ENCODE peak calls at places on chromosomes 5 and 9, in five cellular contexts. One of them, this sample, is unnamed. For H3K9me3, the result is how much of the 10 kb centered on the place peaks cover.

GRCh38 chr9:100083448-100084144 is 15.2 kb downstream of the ERP44 start:
- DNase-seq in PC-3: no peak
- DNase-seq in MM.1S: peak
- DNase-seq in hepatocyte: no peak
- DNase-seq in SK-N-SH: no peak
- DNase-seq in this sample: no peak

GRCh38 chr5:132003170-132003744 is 8.2 kb downstream of the ACSL6 start:
- DNase-seq in hepatocyte: no peak
- DNase-seq in MM.1S: no peak
- DNase-seq in SK-N-SH: peak
- DNase-seq in PC-3: no peak
- DNase-seq in this sample: peak

GRCh38 chr5:80186634-80187033 is 69.2 kb downstream of the SERINC5 start:
- DNase-seq in PC-3: peak
- DNase-seq in MM.1S: no peak
- DNase-seq in hepatocyte: no peak
- DNase-seq in SK-N-SH: no peak
- DNase-seq in this sample: no peak

GRCh38 chr5:160667160-160667559 is 184.9 kb downstream of the ATP10B start:
- DNase-seq in hepatocyte: no peak
- DNase-seq in SK-N-SH: no peak
- DNase-seq in MM.1S: no peak
- DNase-seq in PC-3: no peak
- DNase-seq in this sample: no peak

GRCh38 chr5:72245517-72246238 is 74.4 kb downstream of the MRPS27 start:
- DNase-seq in PC-3: no peak
- DNase-seq in SK-N-SH: no peak
- DNase-seq in MM.1S: no peak
- DNase-seq in hepatocyte: no peak
- DNase-seq in this sample: peak

GRCh38 chr5:68533571-68534051 is 318.1 kb downstream of the PIK3R1 start:
- DNase-seq in hepatocyte: no peak
- DNase-seq in MM.1S: no peak
- DNase-seq in SK-N-SH: peak
- DNase-seq in PC-3: no peak
- DNase-seq in this sample: no peak

GRCh38 chr5:56172225-56172624 is 60.9 kb downstream of the ANKRD55 start:
- DNase-seq in MM.1S: no peak
- DNase-seq in SK-N-SH: no peak
- DNase-seq in PC-3: peak
- DNase-seq in hepatocyte: no peak
- DNase-seq in this sample: no peak

GRCh38 chr5:14848385-14848784 is 23.2 kb downstream of the ANKH start:
- DNase-seq in PC-3: no peak
- DNase-seq in MM.1S: no peak
- DNase-seq in SK-N-SH: no peak
- DNase-seq in hepatocyte: no peak
- DNase-seq in this sample: no peak

GRCh38 chr5:142894749-142895148 is 124.6 kb downstream of the ARHGAP26 start:
- DNase-seq in MM.1S: no peak
- DNase-seq in hepatocyte: no peak
- DNase-seq in SK-N-SH: no peak
- DNase-seq in PC-3: peak
- DNase-seq in this sample: no peak

GRCh38 chr5:16508730-16509531 is 43.3 kb upstream of the ZNF622 start:
- DNase-seq in SK-N-SH: no peak
- DNase-seq in MM.1S: no peak
- DNase-seq in hepatocyte: peak
- DNase-seq in PC-3: peak
- DNase-seq in this sample: peak

DNA sequence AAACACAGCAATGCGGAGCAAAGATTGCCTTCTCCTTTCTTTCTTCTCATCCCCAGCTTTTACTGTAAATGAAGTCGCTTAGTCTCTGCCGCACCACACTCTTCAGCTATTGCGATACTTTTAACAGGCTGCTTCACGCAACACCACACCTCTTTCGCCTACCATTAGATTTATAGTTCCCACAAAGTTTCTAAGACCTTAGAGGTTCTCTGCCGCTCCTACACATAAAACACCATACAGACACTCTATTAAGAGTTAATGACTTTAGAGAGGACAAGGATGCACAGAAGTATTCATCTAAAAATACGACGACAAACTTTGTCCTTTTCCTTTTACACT is 642 bp downstream of the PGGT1B start:
- DNase-seq in PC-3: peak
- DNase-seq in MM.1S: no peak
- DNase-seq in SK-N-SH: no peak
- DNase-seq in hepatocyte: peak
- DNase-seq in this sample: peak
- TF ChIP-seq EZH2phosphoT487 in PC-3: no peak
- TF ChIP-seq EZH2phosphoT487 in MM.1S: no peak
- TF ChIP-seq EZH2phosphoT487 in SK-N-SH: no peak
- TF ChIP-seq EZH2phosphoT487 in hepatocyte: no peak
- TF ChIP-seq EZH2phosphoT487 in this sample: no peak

GRCh38 chr9:25850803-25851202 is 172.6 kb upstream of the TUSC1 start:
- DNase-seq in SK-N-SH: no peak
- DNase-seq in hepatocyte: no peak
- DNase-seq in PC-3: no peak
- DNase-seq in MM.1S: no peak
- DNase-seq in this sample: no peak

DNA sequence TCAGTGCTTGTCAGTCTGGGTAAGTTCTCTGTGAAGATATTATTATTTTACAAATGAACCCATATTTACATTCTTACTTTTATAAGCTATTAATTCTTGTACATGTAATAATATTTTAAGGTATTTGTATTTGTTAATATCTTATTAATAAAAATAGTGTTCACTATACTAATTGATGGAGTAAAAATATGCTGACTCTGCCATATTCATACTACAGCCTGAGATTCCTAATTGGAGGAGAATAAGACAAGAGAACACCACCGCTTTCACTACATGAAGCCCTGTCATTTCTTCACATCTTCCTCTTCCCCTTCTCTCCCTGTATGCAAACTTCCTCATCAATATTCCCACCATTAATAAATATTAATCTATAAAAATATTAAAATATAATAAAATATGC is 167.6 kb upstream of the TUSC1 start:
- DNase-seq in MM.1S: no peak
- DNase-seq in hepatocyte: no peak
- DNase-seq in PC-3: no peak
- DNase-seq in SK-N-SH: no peak
- DNase-seq in this sample: no peak
- H3K9me3 ChIP-seq in MM.1S: under half
- H3K9me3 ChIP-seq in hepatocyte: under half
- H3K9me3 ChIP-seq in PC-3: under half
- H3K9me3 ChIP-seq in SK-N-SH: under half
- H3K9me3 ChIP-seq in this sample: under half

DNA sequence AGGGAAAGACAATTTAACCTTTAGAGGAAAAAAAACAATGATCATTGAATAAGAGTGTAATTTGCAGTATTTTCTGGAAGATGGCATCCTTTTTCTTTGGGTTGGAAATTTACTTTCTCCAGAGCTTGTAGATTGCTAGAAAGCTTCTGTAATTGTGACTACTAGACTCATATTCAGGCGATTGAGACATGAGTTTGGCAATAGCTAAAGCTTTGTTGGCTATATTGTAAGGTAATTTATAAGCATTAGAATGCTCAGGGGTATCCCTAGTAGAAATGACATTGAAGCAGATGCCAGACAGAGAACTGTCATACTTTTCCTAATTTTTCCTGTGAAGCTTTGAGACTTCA is 115.3 kb downstream of the UNC13B start:
- DNase-seq in PC-3: no peak
- DNase-seq in hepatocyte: no peak
- DNase-seq in MM.1S: no peak
- DNase-seq in SK-N-SH: no peak
- DNase-seq in this sample: no peak
- TF ChIP-seq EZH2phosphoT487 in PC-3: no peak
- TF ChIP-seq EZH2phosphoT487 in hepatocyte: no peak
- TF ChIP-seq EZH2phosphoT487 in MM.1S: no peak
- TF ChIP-seq EZH2phosphoT487 in SK-N-SH: no peak
- TF ChIP-seq EZH2phosphoT487 in this sample: no peak

GRCh38 chr5:1041225-1042186 is 32.9 kb downstream of the NKD2 start:
- DNase-seq in SK-N-SH: no peak
- DNase-seq in hepatocyte: no peak
- DNase-seq in MM.1S: no peak
- DNase-seq in PC-3: peak
- DNase-seq in this sample: no peak
- H3K9me3 ChIP-seq in SK-N-SH: under half
- H3K9me3 ChIP-seq in hepatocyte: under half
- H3K9me3 ChIP-seq in MM.1S: under half
- H3K9me3 ChIP-seq in PC-3: under half
- H3K9me3 ChIP-seq in this sample: under half

DNA sequence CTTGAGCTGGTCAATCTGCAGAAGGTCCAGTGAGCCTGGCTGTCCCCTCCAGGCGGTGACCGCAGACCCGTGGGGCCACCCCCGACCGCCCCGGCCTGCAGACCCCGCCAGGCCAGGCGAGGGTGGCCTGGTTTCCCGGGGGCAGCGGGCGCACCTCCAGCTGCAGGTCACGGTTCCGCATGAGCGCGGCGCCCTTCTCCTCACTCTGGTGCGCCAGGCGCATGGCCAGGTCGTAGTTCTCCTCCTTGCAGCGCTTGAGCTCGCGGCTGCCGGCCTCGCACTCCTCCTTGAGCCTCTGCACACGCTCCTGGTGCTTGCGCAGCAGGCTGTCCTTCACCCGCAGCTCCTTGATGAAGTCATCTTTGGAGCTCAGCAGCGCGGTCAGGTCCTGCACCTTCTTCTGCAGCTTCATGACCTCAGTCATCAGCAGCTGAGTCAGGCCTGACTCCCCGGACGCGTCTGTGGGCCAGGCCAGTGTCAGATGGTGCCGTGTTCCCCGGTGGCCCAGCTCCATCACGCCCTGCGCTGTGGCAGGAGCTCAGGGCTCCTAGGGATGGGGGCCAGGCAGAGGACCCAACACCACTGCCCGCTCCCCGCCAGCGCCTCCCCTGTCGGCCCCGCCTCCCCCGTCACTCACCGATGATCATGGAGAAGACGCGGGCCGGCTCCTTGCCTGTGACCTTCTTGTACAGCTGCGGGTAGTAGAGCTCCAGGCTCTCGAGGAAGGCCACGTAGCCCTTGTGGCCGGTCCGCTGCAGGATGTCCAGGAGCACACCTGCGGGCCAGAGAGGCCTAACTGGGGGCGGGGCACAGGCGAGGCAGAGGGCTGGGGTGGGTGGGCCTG is 2.6 kb downstream of the CARD9 start:
- DNase-seq in PC-3: no peak
- DNase-seq in hepatocyte: no peak
- DNase-seq in MM.1S: no peak
- DNase-seq in SK-N-SH: no peak
- DNase-seq in this sample: no peak
- TF ChIP-seq EZH2phosphoT487 in PC-3: no peak
- TF ChIP-seq EZH2phosphoT487 in hepatocyte: no peak
- TF ChIP-seq EZH2phosphoT487 in MM.1S: no peak
- TF ChIP-seq EZH2phosphoT487 in SK-N-SH: no peak
- TF ChIP-seq EZH2phosphoT487 in this sample: no peak

DNA sequence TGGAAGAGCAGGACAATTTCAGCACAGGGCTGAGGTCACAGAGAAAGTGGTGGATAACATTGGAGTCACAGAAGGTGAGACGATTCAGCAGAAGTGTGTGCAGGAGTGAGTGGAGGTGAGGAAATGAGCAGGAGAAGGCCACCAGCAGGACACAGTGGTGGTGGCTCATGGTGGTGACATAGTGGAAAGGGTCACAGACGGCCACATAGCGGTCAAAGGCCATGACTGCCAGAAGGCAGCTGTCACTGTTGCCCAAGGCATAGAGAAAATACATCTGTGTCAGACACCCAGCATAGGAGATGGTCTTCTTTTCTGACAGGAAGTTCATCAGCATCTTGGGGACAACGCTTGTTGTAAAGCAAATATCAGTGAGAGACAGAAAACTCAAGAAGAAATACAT is 15.0 kb downstream of the OR1N2 start:
- DNase-seq in PC-3: no peak
- DNase-seq in hepatocyte: no peak
- DNase-seq in SK-N-SH: no peak
- DNase-seq in MM.1S: no peak
- DNase-seq in this sample: no peak
- H3K9me3 ChIP-seq in PC-3: under half
- H3K9me3 ChIP-seq in hepatocyte: under half
- H3K9me3 ChIP-seq in SK-N-SH: under half
- H3K9me3 ChIP-seq in MM.1S: under half
- H3K9me3 ChIP-seq in this sample: under half

GRCh38 chr5:157258450-157258849 is 7.5 kb upstream of the CYFIP2 start:
- DNase-seq in SK-N-SH: no peak
- DNase-seq in MM.1S: no peak
- DNase-seq in PC-3: no peak
- DNase-seq in hepatocyte: no peak
- DNase-seq in this sample: no peak

GRCh38 chr5:157248771-157249475 is 17.0 kb upstream of the CYFIP2 start:
- DNase-seq in PC-3: no peak
- DNase-seq in MM.1S: no peak
- DNase-seq in hepatocyte: no peak
- DNase-seq in SK-N-SH: no peak
- DNase-seq in this sample: no peak

GRCh38 chr5:157252741-157253465 is 13.0 kb upstream of the CYFIP2 start:
- DNase-seq in hepatocyte: no peak
- DNase-seq in SK-N-SH: peak
- DNase-seq in MM.1S: peak
- DNase-seq in PC-3: no peak
- DNase-seq in this sample: no peak

DNA sequence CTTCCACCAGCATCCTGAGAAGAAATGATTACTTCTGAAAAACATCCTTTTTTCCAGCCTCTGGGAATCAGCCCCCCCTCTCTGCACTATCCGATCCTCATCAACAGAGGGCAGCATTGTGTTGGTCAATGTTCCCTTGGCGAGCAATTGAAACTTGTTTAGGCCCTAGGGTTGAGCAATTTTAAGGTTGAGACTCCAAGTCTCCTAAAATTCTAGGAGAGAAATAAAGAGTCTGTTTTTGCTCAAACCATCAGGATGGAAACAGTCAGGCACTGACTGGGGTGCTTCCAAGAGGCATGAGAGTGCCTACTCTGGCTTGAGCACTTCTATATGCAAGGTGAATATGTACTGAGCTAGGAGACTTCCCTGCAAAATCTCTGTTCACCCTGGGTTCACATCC is 12.4 kb upstream of the CYFIP2 start:
- DNase-seq in MM.1S: peak
- DNase-seq in PC-3: peak
- DNase-seq in SK-N-SH: peak
- DNase-seq in hepatocyte: peak
- DNase-seq in this sample: peak
- TF ChIP-seq EZH2phosphoT487 in MM.1S: no peak
- TF ChIP-seq EZH2phosphoT487 in PC-3: no peak
- TF ChIP-seq EZH2phosphoT487 in SK-N-SH: no peak
- TF ChIP-seq EZH2phosphoT487 in hepatocyte: no peak
- TF ChIP-seq EZH2phosphoT487 in this sample: no peak

GRCh38 chr9:92846662-92847145 is 31.1 kb downstream of the ZNF484 start:
- DNase-seq in SK-N-SH: no peak
- DNase-seq in MM.1S: no peak
- DNase-seq in hepatocyte: no peak
- DNase-seq in PC-3: no peak
- DNase-seq in this sample: no peak
- H3K9me3 ChIP-seq in SK-N-SH: under half
- H3K9me3 ChIP-seq in MM.1S: under half
- H3K9me3 ChIP-seq in hepatocyte: half or more
- H3K9me3 ChIP-seq in PC-3: under half
- H3K9me3 ChIP-seq in this sample: under half

DNA sequence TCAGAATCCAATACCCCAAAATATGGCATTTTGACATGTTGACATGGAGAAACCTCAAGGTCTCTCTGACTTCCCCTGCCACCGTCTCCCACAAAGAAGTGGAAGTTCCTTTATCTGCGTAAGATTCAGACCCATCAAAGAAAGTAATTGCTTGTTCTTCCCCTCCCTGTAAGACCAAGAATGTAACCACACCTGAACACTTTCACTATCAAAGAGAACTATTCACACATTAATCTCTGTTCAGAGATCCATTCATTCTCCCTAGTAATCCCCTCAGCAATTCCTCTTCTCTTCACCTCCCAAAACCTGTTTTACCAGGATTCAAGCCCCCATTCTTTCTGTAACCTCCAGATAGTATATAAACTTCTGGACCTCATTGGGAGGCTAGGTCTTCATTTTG is 4.1 kb upstream of the SLC1A1 start:
- DNase-seq in PC-3: no peak
- DNase-seq in hepatocyte: no peak
- DNase-seq in MM.1S: no peak
- DNase-seq in SK-N-SH: no peak
- DNase-seq in this sample: peak
- TF ChIP-seq EZH2phosphoT487 in PC-3: no peak
- TF ChIP-seq EZH2phosphoT487 in hepatocyte: no peak
- TF ChIP-seq EZH2phosphoT487 in MM.1S: no peak
- TF ChIP-seq EZH2phosphoT487 in SK-N-SH: no peak
- TF ChIP-seq EZH2phosphoT487 in this sample: no peak